ENCODE peak calls at places on chromosomes 13 and 19, in four cellular contexts. N, J, K and E are unnamed samples.

GRCh38 chr13:28583661-28584091 is 75.3 kb upstream of the POMP start:
- DNase-seq in N (peak), J (no peak), K (no peak), E (no peak)

GRCh38 chr19:39264306-39265290 is 3.6 kb upstream of the IFNL2 start:
- DNase-seq in N (no peak), J (no peak), K (no peak), E (no peak)

GRCh38 chr13:76168661-76169060 is 532.5 kb downstream of the LMO7 start:
- DNase-seq in N (no peak), J (no peak), K (no peak), E (no peak)

GRCh38 chr13:106433066-106433465 is 102.4 kb downstream of the EFNB2 start:
- DNase-seq in N (no peak), J (no peak), K (no peak), E (no peak)

GRCh38 chr13:26184791-26185250 is 37.3 kb downstream of the RNF6 start:
- DNase-seq in N (peak), J (peak), K (peak), E (peak)

GRCh38 chr19:55931936-55932386 is at the start of gene NLRP13:
- DNase-seq in N (no peak), J (no peak), K (no peak), E (no peak)

GRCh38 chr19:38675611-38676010 is 28.2 kb downstream of the ACTN4 start:
- DNase-seq in N (peak), J (no peak), K (no peak), E (no peak)

GRCh38 chr13:23867027-23867491 is 22.1 kb downstream of the MIPEP start:
- DNase-seq in N (no peak), J (no peak), K (no peak), E (no peak)

GRCh38 chr19:16587031-16588023 is 15.1 kb upstream of the SLC35E1 start:
- DNase-seq in N (no peak), J (peak), K (peak), E (no peak)

GRCh38 chr19:15790096-15790495 is 2.6 kb downstream of the OR10H5 start:
- DNase-seq in N (no peak), J (no peak), K (no peak), E (no peak)

GRCh38 chr13:101474419-101474957 is 22.0 kb downstream of the ITGBL1 start:
- DNase-seq in N (no peak), J (no peak), K (no peak), E (no peak)

GRCh38 chr19:4633140-4633967 is 6.0 kb upstream of the TNFAIP8L1 start:
- DNase-seq in N (peak), J (peak), K (peak), E (no peak)

GRCh38 chr13:97257800-97258799 is 36.0 kb downstream of the MBNL2 start:
- DNase-seq in N (peak), J (peak), K (no peak), E (no peak)

GRCh38 chr19:6214881-6215541 is 64.8 kb downstream of the MLLT1 start:
- DNase-seq in N (no peak), J (no peak), K (no peak), E (no peak)

GRCh38 chr13:111219306-111219705 is 101.1 kb upstream of the TEX29 start:
- DNase-seq in N (no peak), J (no peak), K (no peak), E (no peak)

GRCh38 chr19:632228-633067 is 889 bp downstream of the POLRMT start:
- DNase-seq in N (peak), J (no peak), K (peak), E (peak)

GRCh38 chr13:24085662-24086061 is 74.9 kb upstream of the SPATA13 start:
- DNase-seq in N (no peak), J (no peak), K (no peak), E (no peak)

GRCh38 chr19:55452381-55453325 is 8.8 kb downstream of the ISOC2 start:
- DNase-seq in N (peak), J (no peak), K (no peak), E (no peak)

GRCh38 chr13:110062777-110063442 is 244.0 kb downstream of the COL4A1 start:
- DNase-seq in N (no peak), J (no peak), K (no peak), E (no peak)
- TF ChIP-seq SPI1 in N (no peak), J (no peak), K (no peak), E (no peak)

GRCh38 chr19:49497047-49497789 is 984 bp downstream of the RPS11 start:
- DNase-seq in N (peak), J (no peak), K (peak), E (no peak)
- TF ChIP-seq SPI1 in N (peak), J (peak), K (peak), E (peak)

DNA sequence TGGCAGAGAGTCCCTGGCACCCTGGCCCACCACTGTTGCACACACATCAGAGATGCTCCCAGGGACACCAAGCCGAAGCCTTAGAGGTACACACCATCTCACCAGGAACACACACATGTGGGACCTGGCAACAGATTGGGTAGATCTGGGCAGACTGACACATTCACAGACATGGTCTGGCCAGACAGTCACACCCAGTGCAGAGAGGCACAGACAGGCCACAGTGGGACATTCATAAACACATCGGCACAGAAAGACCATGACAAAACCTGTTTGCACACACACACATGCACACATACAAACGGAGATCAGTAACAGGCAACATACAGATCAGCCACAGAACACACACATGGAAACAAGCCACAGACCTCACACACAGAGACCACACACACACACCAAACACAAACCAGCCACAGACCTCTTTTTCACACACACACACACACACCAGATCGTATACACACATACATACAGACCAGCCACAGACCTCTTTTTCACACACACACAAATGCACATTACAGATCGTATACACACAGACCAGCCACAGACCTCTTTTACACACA is 6.3 kb upstream of the JUNB start:
- DNase-seq in N (no peak), J (no peak), K (no peak), E (no peak)
- TF ChIP-seq SPI1 in N (no peak), J (no peak), K (no peak), E (no peak)

DNA sequence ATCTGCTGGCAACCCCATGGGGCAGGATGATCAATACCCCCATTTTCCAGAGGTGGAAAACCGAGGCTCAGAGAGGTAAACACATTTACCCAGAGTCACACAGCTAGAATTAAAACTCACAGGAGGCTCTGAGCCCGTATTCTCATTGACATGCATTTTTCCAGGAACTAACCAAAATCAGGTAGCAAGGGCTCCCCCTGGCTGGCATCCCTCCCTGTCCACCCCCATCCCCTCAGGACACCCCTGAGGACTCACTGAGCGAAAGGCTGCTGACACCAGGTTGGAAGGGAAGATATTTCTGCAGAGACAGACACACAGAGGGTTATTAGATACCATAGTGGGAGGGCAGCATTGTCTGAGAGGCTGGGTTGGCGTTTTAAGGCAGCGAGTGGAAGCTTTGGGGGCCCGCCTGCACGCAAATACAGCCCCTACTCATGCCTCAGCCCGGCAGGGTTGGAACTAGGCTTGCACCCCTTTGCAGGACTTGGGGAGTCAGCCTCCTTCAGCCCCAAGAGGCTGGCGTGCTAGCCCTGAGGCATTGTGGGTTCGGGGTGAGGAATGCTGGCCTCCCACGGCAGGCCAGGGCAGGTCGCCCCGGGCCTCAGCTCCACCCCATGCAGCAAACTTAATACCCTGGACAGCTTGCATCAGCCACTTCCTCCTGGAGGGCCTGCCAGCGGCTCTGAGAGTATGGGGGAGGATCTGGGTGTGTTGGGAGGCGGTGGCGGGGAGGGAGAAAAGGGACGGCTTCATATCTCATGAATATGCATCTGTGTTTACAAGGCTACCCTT is 3.9 kb downstream of the SLC1A5 start:
- DNase-seq in N (peak), J (peak), K (peak), E (peak)
- TF ChIP-seq SPI1 in N (peak), J (peak), K (peak), E (peak)

DNA sequence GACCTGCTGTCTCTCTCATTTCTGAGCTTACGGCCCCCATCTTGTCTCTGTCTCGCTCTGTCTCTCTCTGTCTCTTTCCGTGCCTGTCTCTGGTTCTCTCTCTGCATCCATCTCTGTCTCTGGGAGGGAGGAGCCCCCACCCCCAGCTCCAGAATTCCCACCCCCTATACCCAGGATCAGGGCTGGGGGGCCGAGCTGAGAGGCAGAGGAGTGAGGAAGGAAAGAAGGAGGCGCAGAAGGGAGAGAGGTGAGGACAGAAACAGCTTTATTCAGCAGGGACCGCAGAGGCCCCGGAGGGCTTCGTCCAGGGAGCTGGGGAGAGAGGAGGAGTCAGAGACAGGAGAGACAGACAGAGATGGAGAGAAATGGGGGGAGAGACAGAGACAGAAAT is 14.0 kb downstream of the JOSD2 start:
- DNase-seq in N (no peak), J (no peak), K (no peak), E (no peak)
- TF ChIP-seq SPI1 in N (no peak), J (no peak), K (no peak), E (no peak)

DNA sequence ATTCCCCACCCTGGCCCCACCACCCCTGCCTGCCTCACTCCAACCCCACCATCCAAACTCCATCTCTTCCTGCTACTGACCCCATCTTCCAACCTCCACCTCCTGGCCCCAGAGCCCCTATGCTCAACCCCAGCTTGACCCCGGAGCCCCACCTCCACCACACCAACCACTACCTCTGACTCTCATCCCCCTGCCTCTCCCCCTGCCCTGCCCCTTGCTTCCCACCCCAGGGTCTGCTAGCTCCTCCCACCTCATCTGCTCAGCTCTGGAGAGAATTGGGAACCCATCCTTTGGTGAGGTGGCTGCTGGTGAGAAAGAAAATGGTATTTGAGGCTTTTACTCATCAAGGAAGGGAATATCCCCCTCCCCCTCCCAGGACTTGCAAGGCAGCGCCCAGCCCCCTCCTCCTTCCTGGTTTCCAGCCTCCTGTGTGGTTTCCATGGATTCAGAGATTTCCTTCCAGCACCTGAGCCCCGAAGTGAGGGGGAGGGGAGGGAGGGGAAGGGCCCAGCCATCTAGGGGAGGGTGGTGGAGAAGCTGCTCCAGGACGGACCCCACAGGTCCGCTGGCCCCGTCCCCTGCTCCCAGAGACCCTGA is 11.4 kb upstream of the PEPD start:
- DNase-seq in N (no peak), J (no peak), K (no peak), E (no peak)
- TF ChIP-seq SPI1 in N (no peak), J (no peak), K (no peak), E (no peak)